ENCODE peak calls at places on chromosomes 7 and 10, in nine cellular contexts. One of them, this sample, is unnamed.

GRCh38 chr7:44849277-44850210 is 1.7 kb upstream of the H2AZ2 start:
- DNase-seq in HFF-Myc: no peak
- DNase-seq in mammary epithelial cell: peak; percentile 36
- DNase-seq in A549: no peak
- DNase-seq in upper lobe of right lung: no peak
- DNase-seq in left lung: no peak
- DNase-seq in cardiac muscle cell: peak; percentile 58
- DNase-seq in MM.1S: no peak
- DNase-seq in lower leg skin: no peak
- DNase-seq in this sample: no peak

GRCh38 chr10:88115968-88116367 is 252.5 kb downstream of the PTEN start:
- DNase-seq in HFF-Myc: no peak
- DNase-seq in A549: no peak
- DNase-seq in lower leg skin: no peak
- DNase-seq in MM.1S: no peak
- DNase-seq in mammary epithelial cell: peak; percentile 58
- DNase-seq in left lung: no peak
- DNase-seq in cardiac muscle cell: no peak
- DNase-seq in upper lobe of right lung: no peak
- DNase-seq in this sample: no peak

GRCh38 chr7:92404170-92404614 is 43.1 kb upstream of the GATAD1 start:
- DNase-seq in A549: no peak
- DNase-seq in cardiac muscle cell: peak; percentile 10
- DNase-seq in left lung: no peak
- DNase-seq in mammary epithelial cell: no peak
- DNase-seq in HFF-Myc: no peak
- DNase-seq in lower leg skin: no peak
- DNase-seq in upper lobe of right lung: no peak
- DNase-seq in MM.1S: no peak
- DNase-seq in this sample: no peak

GRCh38 chr10:104894711-104895110 is 253.6 kb downstream of the SORCS3 start:
- DNase-seq in A549: no peak
- DNase-seq in mammary epithelial cell: no peak
- DNase-seq in HFF-Myc: no peak
- DNase-seq in left lung: no peak
- DNase-seq in lower leg skin: no peak
- DNase-seq in upper lobe of right lung: no peak
- DNase-seq in cardiac muscle cell: no peak
- DNase-seq in MM.1S: no peak
- DNase-seq in this sample: no peak

GRCh38 chr7:44140341-44140740 is 791 bp downstream of the MYL7 start:
- DNase-seq in HFF-Myc: no peak
- DNase-seq in MM.1S: no peak
- DNase-seq in left lung: no peak
- DNase-seq in mammary epithelial cell: no peak
- DNase-seq in upper lobe of right lung: peak; percentile 40
- DNase-seq in lower leg skin: no peak
- DNase-seq in cardiac muscle cell: no peak
- DNase-seq in A549: no peak
- DNase-seq in this sample: no peak

GRCh38 chr10:14008648-14009072 is 322.1 kb downstream of the FRMD4A start:
- DNase-seq in MM.1S: no peak
- DNase-seq in upper lobe of right lung: no peak
- DNase-seq in mammary epithelial cell: no peak
- DNase-seq in HFF-Myc: no peak
- DNase-seq in cardiac muscle cell: no peak
- DNase-seq in lower leg skin: peak; percentile 32
- DNase-seq in left lung: no peak
- DNase-seq in A549: no peak
- DNase-seq in this sample: no peak

GRCh38 chr10:131252586-131253276 is 58.8 kb downstream of the TCERG1L start:
- DNase-seq in MM.1S: no peak
- DNase-seq in cardiac muscle cell: no peak
- DNase-seq in lower leg skin: no peak
- DNase-seq in mammary epithelial cell: no peak
- DNase-seq in HFF-Myc: no peak
- DNase-seq in upper lobe of right lung: peak; percentile 45
- DNase-seq in left lung: no peak
- DNase-seq in A549: no peak
- DNase-seq in this sample: no peak

GRCh38 chr7:115087437-115087836 is 165.5 kb downstream of the MDFIC start:
- DNase-seq in lower leg skin: no peak
- DNase-seq in A549: peak; percentile 33
- DNase-seq in upper lobe of right lung: no peak
- DNase-seq in HFF-Myc: peak; percentile 64
- DNase-seq in cardiac muscle cell: peak; percentile 94
- DNase-seq in left lung: no peak
- DNase-seq in mammary epithelial cell: peak; percentile 50
- DNase-seq in MM.1S: no peak
- DNase-seq in this sample: no peak

GRCh38 chr7:14720792-14721191 is 181.8 kb downstream of the DGKB start:
- DNase-seq in upper lobe of right lung: no peak
- DNase-seq in HFF-Myc: no peak
- DNase-seq in lower leg skin: no peak
- DNase-seq in MM.1S: no peak
- DNase-seq in left lung: no peak
- DNase-seq in mammary epithelial cell: no peak
- DNase-seq in A549: no peak
- DNase-seq in cardiac muscle cell: no peak
- DNase-seq in this sample: no peak

GRCh38 chr10:7484456-7485266 is 73.8 kb upstream of the SFMBT2 start:
- DNase-seq in mammary epithelial cell: no peak
- DNase-seq in MM.1S: peak; percentile 88
- DNase-seq in cardiac muscle cell: no peak
- DNase-seq in left lung: no peak
- DNase-seq in upper lobe of right lung: no peak
- DNase-seq in HFF-Myc: no peak
- DNase-seq in A549: no peak
- DNase-seq in lower leg skin: peak; percentile 52
- DNase-seq in this sample: peak; percentile 94

GRCh38 chr7:101501351-101501750 is 127.7 kb downstream of the MYL10 start:
- DNase-seq in MM.1S: no peak
- DNase-seq in cardiac muscle cell: no peak
- DNase-seq in A549: no peak
- DNase-seq in left lung: no peak
- DNase-seq in HFF-Myc: no peak
- DNase-seq in lower leg skin: no peak
- DNase-seq in upper lobe of right lung: no peak
- DNase-seq in mammary epithelial cell: no peak
- DNase-seq in this sample: no peak

GRCh38 chr10:61486738-61487396 is 33.7 kb upstream of the TMEM26 start:
- DNase-seq in MM.1S: no peak
- DNase-seq in HFF-Myc: no peak
- DNase-seq in cardiac muscle cell: peak; percentile 68
- DNase-seq in lower leg skin: no peak
- DNase-seq in left lung: no peak
- DNase-seq in mammary epithelial cell: no peak
- DNase-seq in upper lobe of right lung: no peak
- DNase-seq in A549: no peak
- DNase-seq in this sample: no peak

GRCh38 chr10:87850742-87851205 is 12.6 kb downstream of the KLLN start:
- DNase-seq in A549: peak; percentile 83
- DNase-seq in lower leg skin: no peak
- DNase-seq in HFF-Myc: peak; percentile 57
- DNase-seq in MM.1S: peak; percentile 60
- DNase-seq in upper lobe of right lung: no peak
- DNase-seq in mammary epithelial cell: peak; percentile 64
- DNase-seq in left lung: peak; percentile 53
- DNase-seq in cardiac muscle cell: peak; percentile 83
- DNase-seq in this sample: no peak

GRCh38 chr7:88278881-88279280 is 27.8 kb downstream of the STEAP4 start:
- DNase-seq in MM.1S: no peak
- DNase-seq in lower leg skin: no peak
- DNase-seq in left lung: no peak
- DNase-seq in cardiac muscle cell: peak; percentile 65
- DNase-seq in HFF-Myc: no peak
- DNase-seq in A549: no peak
- DNase-seq in mammary epithelial cell: peak; percentile 90
- DNase-seq in upper lobe of right lung: no peak
- DNase-seq in this sample: no peak

GRCh38 chr7:19851504-19851903 is 78.1 kb upstream of the TMEM196 start:
- DNase-seq in mammary epithelial cell: no peak
- DNase-seq in HFF-Myc: no peak
- DNase-seq in left lung: no peak
- DNase-seq in lower leg skin: no peak
- DNase-seq in A549: peak; percentile 12
- DNase-seq in cardiac muscle cell: no peak
- DNase-seq in MM.1S: no peak
- DNase-seq in upper lobe of right lung: no peak
- DNase-seq in this sample: no peak

GRCh38 chr10:48608279-48608681 is 3.4 kb upstream of the ARHGAP22 start:
- DNase-seq in left lung: no peak
- DNase-seq in A549: peak; percentile 57
- DNase-seq in mammary epithelial cell: peak; percentile 48
- DNase-seq in upper lobe of right lung: no peak
- DNase-seq in HFF-Myc: no peak
- DNase-seq in MM.1S: peak; percentile 82
- DNase-seq in cardiac muscle cell: peak; percentile 48
- DNase-seq in lower leg skin: peak; percentile 72
- DNase-seq in this sample: peak; percentile 30

GRCh38 chr7:72805526-72806494 is 22.2 kb downstream of the TYW1B start:
- DNase-seq in left lung: no peak
- DNase-seq in MM.1S: no peak
- DNase-seq in HFF-Myc: no peak
- DNase-seq in mammary epithelial cell: peak; percentile 40
- DNase-seq in cardiac muscle cell: peak; percentile 66
- DNase-seq in upper lobe of right lung: no peak
- DNase-seq in lower leg skin: peak; percentile 7
- DNase-seq in A549: peak; percentile 5
- DNase-seq in this sample: no peak

DNA sequence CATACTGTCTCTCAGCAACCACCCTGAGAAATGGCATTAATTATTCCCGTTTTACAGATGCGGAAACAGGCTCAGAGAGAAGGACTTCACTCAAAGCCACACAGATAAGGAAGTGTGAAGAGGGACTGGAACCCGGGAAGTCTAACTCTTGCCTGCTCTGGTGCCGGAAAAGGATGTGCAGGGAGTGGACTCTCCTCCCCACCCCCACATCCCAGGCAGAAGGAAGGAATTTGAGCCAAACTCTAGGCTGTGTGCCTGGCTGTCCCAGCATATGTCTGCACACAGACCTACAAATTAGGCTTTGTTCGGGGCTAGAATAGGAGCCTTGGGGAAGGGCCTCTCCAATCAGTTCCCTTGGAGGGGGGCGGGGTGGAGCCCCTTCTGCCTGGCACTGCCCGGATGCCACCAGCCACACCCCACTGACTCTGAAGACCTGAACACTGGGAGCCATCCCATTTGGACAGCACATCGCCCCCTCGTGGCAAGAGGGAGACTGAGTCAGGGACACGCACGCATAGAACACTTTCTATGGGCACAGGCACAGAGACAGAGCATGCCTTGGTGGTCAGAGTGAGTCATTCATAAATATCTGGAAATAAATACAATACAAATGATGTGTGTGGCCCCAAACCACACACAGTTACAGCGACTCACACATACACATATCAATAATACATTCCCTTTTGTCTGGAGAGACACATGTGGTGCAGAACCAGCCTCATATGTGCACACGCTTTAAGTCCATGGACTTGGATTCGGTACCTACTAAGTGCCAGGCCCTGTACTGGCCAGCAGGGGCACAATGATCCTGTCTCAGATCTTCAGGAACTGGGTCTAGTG is 13.1 kb downstream of the LZTS2 start:
- DNase-seq in A549: peak; percentile 94
- DNase-seq in HFF-Myc: peak; percentile 87
- DNase-seq in cardiac muscle cell: peak; percentile 94
- DNase-seq in left lung: peak; percentile 88
- DNase-seq in lower leg skin: peak; percentile 96
- DNase-seq in mammary epithelial cell: peak; percentile 93
- DNase-seq in MM.1S: peak; percentile 87
- DNase-seq in upper lobe of right lung: peak; percentile 91
- DNase-seq in this sample: no peak
- H3K4me3 ChIP-seq in A549: no peak overlapping the region
- H3K4me3 ChIP-seq in HFF-Myc: no peak overlapping the region
- H3K4me3 ChIP-seq in cardiac muscle cell: no peak overlapping the region
- H3K4me3 ChIP-seq in left lung: no peak overlapping the region
- H3K4me3 ChIP-seq in lower leg skin: no peak overlapping the region
- H3K4me3 ChIP-seq in mammary epithelial cell: no peak overlapping the region
- H3K4me3 ChIP-seq in MM.1S: no peak overlapping the region
- H3K4me3 ChIP-seq in upper lobe of right lung: no peak overlapping the region
- H3K4me3 ChIP-seq in this sample: no peak overlapping the region

GRCh38 chr10:29119374-29119773 is 169.5 kb upstream of the LYZL1 start:
- DNase-seq in A549: peak; percentile 30
- DNase-seq in cardiac muscle cell: no peak
- DNase-seq in HFF-Myc: no peak
- DNase-seq in mammary epithelial cell: no peak
- DNase-seq in MM.1S: peak; percentile 48
- DNase-seq in left lung: no peak
- DNase-seq in lower leg skin: no peak
- DNase-seq in upper lobe of right lung: no peak
- DNase-seq in this sample: no peak
- TF ChIP-seq CTCF in A549: peak; percentile 20
- TF ChIP-seq CTCF in cardiac muscle cell: peak; percentile 41
- TF ChIP-seq CTCF in HFF-Myc: peak; percentile 62
- TF ChIP-seq CTCF in mammary epithelial cell: peak; percentile 30
- TF ChIP-seq CTCF in MM.1S: peak; percentile 47
- TF ChIP-seq CTCF in left lung: no peak
- TF ChIP-seq CTCF in lower leg skin: no peak
- TF ChIP-seq CTCF in upper lobe of right lung: peak; percentile 43
- TF ChIP-seq CTCF in this sample: peak; percentile 52

GRCh38 chr7:27115161-27116018 is 12.9 kb upstream of the HOXA2 start:
- DNase-seq in mammary epithelial cell: peak; percentile 89
- DNase-seq in HFF-Myc: no peak
- DNase-seq in A549: peak; percentile 82
- DNase-seq in left lung: no peak
- DNase-seq in cardiac muscle cell: no peak
- DNase-seq in upper lobe of right lung: no peak
- DNase-seq in lower leg skin: no peak
- DNase-seq in MM.1S: no peak
- DNase-seq in this sample: no peak
- H3K4me3 ChIP-seq in mammary epithelial cell: peak overlapping the region; percentile 70
- H3K4me3 ChIP-seq in HFF-Myc: no peak overlapping the region
- H3K4me3 ChIP-seq in A549: peak overlapping the region; percentile 44
- H3K4me3 ChIP-seq in left lung: peak overlapping the region; percentile 41
- H3K4me3 ChIP-seq in cardiac muscle cell: peak overlapping the region; percentile 5
- H3K4me3 ChIP-seq in upper lobe of right lung: peak overlapping the region; percentile 65
- H3K4me3 ChIP-seq in lower leg skin: no peak overlapping the region
- H3K4me3 ChIP-seq in MM.1S: no peak overlapping the region
- H3K4me3 ChIP-seq in this sample: no peak overlapping the region

DNA sequence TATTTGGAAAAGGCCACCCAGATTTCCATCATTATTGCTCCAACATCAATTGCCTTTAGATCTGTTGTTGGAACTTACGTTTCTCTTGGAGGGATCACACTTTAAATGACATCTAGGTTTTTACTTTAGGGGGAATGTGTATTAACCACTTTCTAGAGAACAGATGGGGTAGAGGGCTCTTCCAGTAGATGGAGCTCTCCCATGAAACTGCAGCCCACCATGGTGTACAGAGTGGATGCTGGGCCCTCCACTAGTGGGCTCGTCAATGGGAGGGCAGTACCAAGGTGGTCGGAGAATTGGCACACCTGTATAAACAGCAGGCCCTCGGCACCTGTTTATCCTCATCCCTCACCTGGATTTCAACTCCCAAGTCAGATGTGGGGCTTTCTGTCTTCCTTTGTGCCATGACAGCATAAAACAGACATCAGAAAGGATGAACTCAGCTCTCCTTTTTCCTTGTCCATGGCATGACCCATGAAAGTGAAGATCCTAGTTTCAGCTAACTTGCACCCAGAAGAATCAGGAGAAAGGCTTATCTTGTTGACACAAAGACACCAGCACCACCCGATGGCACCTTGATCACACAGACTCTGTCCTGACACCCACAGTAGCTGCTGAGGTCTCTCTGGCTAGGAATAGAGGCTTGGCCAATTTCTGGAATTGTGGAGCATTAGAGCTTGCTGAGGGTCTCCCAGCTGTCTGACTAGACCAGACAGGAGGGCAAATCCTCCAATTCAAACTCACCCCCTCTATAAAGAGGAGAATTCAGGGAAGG is 150.5 kb downstream of the CYP26A1 start:
- DNase-seq in A549: peak; percentile 18
- DNase-seq in MM.1S: no peak
- DNase-seq in cardiac muscle cell: no peak
- DNase-seq in mammary epithelial cell: no peak
- DNase-seq in HFF-Myc: no peak
- DNase-seq in left lung: no peak
- DNase-seq in upper lobe of right lung: no peak
- DNase-seq in lower leg skin: peak; percentile 45
- DNase-seq in this sample: no peak
- TF ChIP-seq CTCF in A549: peak; percentile 9
- TF ChIP-seq CTCF in MM.1S: no peak
- TF ChIP-seq CTCF in cardiac muscle cell: no peak
- TF ChIP-seq CTCF in mammary epithelial cell: peak; percentile 19
- TF ChIP-seq CTCF in HFF-Myc: peak; percentile 5
- TF ChIP-seq CTCF in left lung: no peak
- TF ChIP-seq CTCF in upper lobe of right lung: no peak
- TF ChIP-seq CTCF in lower leg skin: no peak
- TF ChIP-seq CTCF in this sample: peak; percentile 23

This sample was measured in GM12864.